ENCODE peak calls at places on chromosomes 4 and X, in five cellular contexts. D is cardiac muscle cell; C is activated T-cell treated with anti-CD3 and anti-CD28 coated beads for 24 hours; Q is activated CD4-positive, alpha-beta T cell treated with anti-CD3 and anti-CD28 coated beads, Interleukin-2, amount 50 U/mL, for 4 hours; R is DMS153. P is an unnamed sample.

GRCh38 chr4:110270492-110271197 is 72.2 kb upstream of the ELOVL6 start:
- DNase-seq in D (no peak), C (no peak), Q (no peak), R (no peak), P (no peak)

GRCh38 chr4:113467581-113467980 is 294.0 kb downstream of the CAMK2D start:
- DNase-seq in D (no peak), C (no peak), Q (no peak), R (no peak), P (no peak)

GRCh38 chrX:7965436-7965835 is 38.2 kb upstream of the PNPLA4 start:
- DNase-seq in D (no peak), C (no peak), Q (no peak), R (no peak), P (no peak)

GRCh38 chrX:38465686-38466085 is 95.7 kb upstream of the TSPAN7 start:
- DNase-seq in D (no peak), C (no peak), Q (no peak), R (no peak), P (no peak)

GRCh38 chr4:116101321-116101720 is 984.1 kb downstream of the TRAM1L1 start:
- DNase-seq in D (no peak), C (no peak), Q (no peak), R (no peak), P (no peak)

GRCh38 chr4:152935661-152936445 is at the start of gene FHDC1:
- DNase-seq in D (peak; percentile 69), C (no peak), Q (no peak), R (peak; percentile 83), P (peak; percentile 72)

GRCh38 chr4:112857461-112857860 is 192.0 kb upstream of the ANK2 start:
- DNase-seq in D (no peak), C (no peak), Q (no peak), R (no peak), P (no peak)

GRCh38 chr4:112704991-112705845 is 68.3 kb downstream of the LARP7 start:
- DNase-seq in D (peak; percentile 87), C (no peak), Q (no peak), R (no peak), P (no peak)

GRCh38 chr4:25343671-25344070 is 31.1 kb downstream of the ZCCHC4 start:
- DNase-seq in D (no peak), C (no peak), Q (no peak), R (no peak), P (no peak)

GRCh38 chr4:3471886-3472285 is 8.8 kb downstream of the DOK7 start:
- DNase-seq in D (no peak), C (no peak), Q (no peak), R (no peak), P (no peak)

GRCh38 chr4:146349306-146349705 is 135.0 kb downstream of the REELD1 start:
- DNase-seq in D (no peak), C (no peak), Q (no peak), R (no peak), P (no peak)

GRCh38 chr4:67035501-67035900 is 509.8 kb downstream of the CENPC start:
- DNase-seq in D (no peak), C (no peak), Q (no peak), R (peak; percentile 27), P (no peak)

GRCh38 chr4:34170941-34171340 is 2073.4 kb downstream of the ARAP2 start:
- DNase-seq in D (no peak), C (no peak), Q (no peak), R (no peak), P (no peak)

GRCh38 chrX:110794601-110795000 is 1.0 kb downstream of the CHRDL1 start:
- DNase-seq in D (no peak), C (no peak), Q (no peak), R (no peak), P (no peak)

GRCh38 chr4:113951263-113951662 is 28.2 kb downstream of the ARSJ start:
- DNase-seq in D (peak; percentile 87), C (no peak), Q (no peak), R (no peak), P (no peak)